ENCODE peak calls at places on chromosomes 4 and X, in nine cellular contexts. N, K, W, C, A, V, U, Z and E are unnamed samples.

GRCh38 chr4:156103306-156103705 is 149.6 kb upstream of the CTSO start:
- DNase-seq in C (no peak), A (no peak), K (peak), N (no peak), U (no peak), V (no peak), Z (no peak), W (no peak), E (no peak)

GRCh38 chr4:100826067-100826466 is 308.2 kb upstream of the EMCN start:
- DNase-seq in Z (no peak), U (no peak), V (no peak), N (no peak), A (no peak), W (no peak), K (no peak), C (peak), E (no peak)

GRCh38 chrX:20477836-20478532 is 211.3 kb upstream of the RPS6KA3 start:
- DNase-seq in C (no peak), W (no peak), N (no peak), K (no peak), A (no peak), U (no peak), Z (no peak), V (no peak), E (no peak)

GRCh38 chr4:180909279-180909678 is 1333.9 kb upstream of the TENM3 start:
- DNase-seq in K (peak), Z (no peak), W (no peak), A (no peak), V (peak), N (no peak), C (peak), U (no peak), E (no peak)

GRCh38 chrX:22314692-22315091 is 42.0 kb downstream of the CBLL2 start:
- DNase-seq in Z (no peak), C (peak), W (no peak), K (peak), A (no peak), V (no peak), N (no peak), U (peak), E (no peak)

GRCh38 chr4:86256086-86256485 is 103.8 kb downstream of the MAPK10 start:
- DNase-seq in W (no peak), N (no peak), K (no peak), V (no peak), C (no peak), Z (no peak), U (no peak), A (no peak), E (no peak)

GRCh38 chr4:176635372-176636261 is 157.1 kb downstream of the VEGFC start:
- DNase-seq in C (peak), Z (peak), U (peak), A (no peak), W (no peak), V (no peak), N (no peak), K (peak), E (peak)

GRCh38 chr4:164601653-164602052 is 152.3 kb upstream of the SMIM31 start:
- DNase-seq in U (no peak), K (no peak), W (no peak), A (no peak), N (no peak), Z (no peak), V (no peak), C (no peak), E (no peak)

GRCh38 chr4:152678841-152679240 is 956 bp downstream of the TMEM154 start:
- DNase-seq in U (peak), V (peak), A (no peak), Z (no peak), W (no peak), C (peak), K (no peak), N (no peak), E (no peak)

GRCh38 chr4:24984602-24985532 is 45.9 kb downstream of the LGI2 start:
- DNase-seq in U (no peak), W (no peak), A (no peak), V (no peak), Z (no peak), C (no peak), N (no peak), K (no peak), E (no peak)

GRCh38 chrX:38627683-38628082 is 66.3 kb downstream of the TSPAN7 start:
- DNase-seq in W (no peak), A (peak), V (peak), U (peak), N (no peak), Z (no peak), K (peak), C (peak), E (peak)

GRCh38 chr4:38894340-38894982 is 26.9 kb downstream of the FAM114A1 start:
- DNase-seq in N (no peak), U (no peak), A (no peak), W (no peak), K (peak), C (no peak), Z (no peak), V (peak), E (no peak)

GRCh38 chr4:26361287-26361686 is 40.5 kb downstream of the RBPJ start:
- DNase-seq in A (no peak), V (no peak), U (no peak), Z (no peak), W (no peak), K (no peak), C (no peak), N (no peak), E (no peak)

GRCh38 chr4:48602222-48602621 is 112.2 kb downstream of the ZAR1 start:
- DNase-seq in K (peak), N (no peak), Z (no peak), C (peak), V (no peak), U (peak), W (peak), A (no peak), E (peak)

GRCh38 chr4:151801547-151802516 is 41.0 kb upstream of the GATB start:
- DNase-seq in K (peak), V (peak), U (peak), Z (peak), N (no peak), A (peak), W (peak), C (peak), E (peak)

GRCh38 chrX:3807906-3808305 is 94.5 kb upstream of the PRKX start:
- DNase-seq in Z (no peak), C (no peak), W (no peak), N (no peak), K (no peak), V (no peak), U (no peak), A (no peak), E (no peak)

GRCh38 chrX:153883163-153883843 is 2.7 kb downstream of the L1CAM start:
- DNase-seq in Z (no peak), U (no peak), C (no peak), W (no peak), V (no peak), N (peak), K (no peak), A (no peak), E (no peak)

GRCh38 chr4:183532823-183533222 is 28.0 kb downstream of the ING2 start:
- DNase-seq in N (no peak), A (no peak), V (no peak), U (no peak), Z (no peak), K (peak), C (peak), W (peak), E (peak)

GRCh38 chr4:75142377-75142776 is 209.5 kb downstream of the PARM1 start:
- DNase-seq in V (no peak), C (no peak), K (no peak), N (no peak), U (no peak), W (no peak), Z (no peak), A (no peak), E (no peak)

DNA sequence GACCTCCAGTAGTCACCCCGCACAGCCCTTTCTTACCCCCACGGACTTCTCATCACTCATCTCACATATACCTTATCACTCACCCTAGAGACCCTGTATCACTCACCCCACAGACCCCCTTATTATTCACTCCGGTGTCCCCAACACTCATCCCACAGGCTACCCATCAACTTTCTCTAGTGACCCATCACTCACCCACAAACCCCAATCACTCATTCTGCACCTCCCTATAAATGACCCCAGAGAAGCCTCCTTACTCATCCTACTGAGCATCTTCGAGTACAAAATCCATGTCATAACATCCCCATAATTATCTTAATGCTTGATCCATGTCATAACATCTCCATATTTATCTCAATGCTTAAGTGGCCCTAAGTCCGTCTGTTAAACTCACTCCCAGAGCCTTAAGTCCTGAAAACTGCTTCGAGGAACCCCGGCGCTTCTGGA is 934 bp downstream of the ZNF41 start:
- DNase-seq in Z (no peak), U (no peak), C (no peak), V (no peak), N (no peak), W (no peak), A (no peak), K (no peak), E (no peak)
- TF ChIP-seq CTCF in Z (no peak), U (no peak), C (no peak), V (no peak), N (no peak), W (no peak), A (no peak), K (no peak), E (no peak)

DNA sequence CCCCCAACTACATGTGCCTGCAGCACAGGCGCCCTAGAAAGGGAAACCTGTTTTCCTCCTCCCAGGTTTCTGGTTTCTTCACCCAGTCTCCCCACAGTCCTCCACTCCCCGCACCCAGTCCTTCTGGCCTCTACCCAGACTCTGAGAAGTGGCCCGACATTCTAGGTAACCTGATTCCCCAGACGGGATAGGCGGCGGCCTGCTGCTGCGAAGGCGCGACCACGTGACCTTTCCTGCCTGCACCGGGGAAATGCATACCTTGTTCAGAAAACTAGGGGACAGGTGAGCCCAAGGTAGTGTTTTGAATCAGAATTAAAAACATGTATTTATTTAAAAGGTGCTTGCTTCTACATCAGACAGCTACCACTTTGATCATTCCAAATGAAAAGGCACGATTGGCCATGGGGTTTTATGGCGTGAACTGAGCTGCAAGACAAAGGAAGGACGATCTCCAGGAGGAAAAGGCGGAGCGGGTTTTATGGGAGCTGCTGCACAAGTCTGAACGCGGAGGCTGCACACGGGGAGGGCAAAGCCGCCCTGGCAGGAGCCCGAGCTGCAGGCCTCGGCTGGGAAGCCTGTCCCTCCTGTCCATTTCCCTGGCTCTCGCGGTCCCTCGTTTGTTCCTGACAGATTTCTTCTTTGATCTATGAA is 150.7 kb downstream of the SPRY1 start:
- DNase-seq in W (no peak), V (no peak), A (peak), K (no peak), N (no peak), U (peak), C (peak), Z (no peak), E (no peak)
- H3K4me3 ChIP-seq in W (no peak), V (no peak), A (no peak), K (no peak), N (no peak), U (no peak), C (peak), Z (no peak), E (no peak)

GRCh38 chrX:369563-370101 is 17.1 kb downstream of the PPP2R3B start:
- DNase-seq in K (no peak), V (no peak), Z (no peak), C (no peak), U (no peak), N (no peak), A (no peak), W (no peak), E (no peak)

GRCh38 chrX:368811-369562 is 17.7 kb downstream of the PPP2R3B start:
- DNase-seq in C (no peak), K (peak), N (no peak), W (no peak), A (no peak), Z (peak), V (peak), U (no peak), E (peak)

GRCh38 chrX:370244-370962 is 16.3 kb downstream of the PPP2R3B start:
- DNase-seq in W (no peak), K (no peak), N (peak), A (no peak), Z (no peak), C (no peak), V (peak), U (no peak), E (no peak)

GRCh38 chrX:367349-367748 is 19.4 kb downstream of the PPP2R3B start:
- DNase-seq in K (no peak), U (no peak), V (no peak), W (no peak), A (no peak), N (no peak), Z (no peak), C (no peak), E (no peak)

GRCh38 chrX:367866-368265 is 18.8 kb downstream of the PPP2R3B start:
- DNase-seq in N (no peak), K (no peak), A (no peak), Z (no peak), W (no peak), V (no peak), C (no peak), U (no peak), E (no peak)
- TF ChIP-seq CTCF in N (no peak), K (no peak), A (no peak), Z (no peak), W (no peak), V (no peak), C (no peak), U (no peak), E (no peak)

DNA sequence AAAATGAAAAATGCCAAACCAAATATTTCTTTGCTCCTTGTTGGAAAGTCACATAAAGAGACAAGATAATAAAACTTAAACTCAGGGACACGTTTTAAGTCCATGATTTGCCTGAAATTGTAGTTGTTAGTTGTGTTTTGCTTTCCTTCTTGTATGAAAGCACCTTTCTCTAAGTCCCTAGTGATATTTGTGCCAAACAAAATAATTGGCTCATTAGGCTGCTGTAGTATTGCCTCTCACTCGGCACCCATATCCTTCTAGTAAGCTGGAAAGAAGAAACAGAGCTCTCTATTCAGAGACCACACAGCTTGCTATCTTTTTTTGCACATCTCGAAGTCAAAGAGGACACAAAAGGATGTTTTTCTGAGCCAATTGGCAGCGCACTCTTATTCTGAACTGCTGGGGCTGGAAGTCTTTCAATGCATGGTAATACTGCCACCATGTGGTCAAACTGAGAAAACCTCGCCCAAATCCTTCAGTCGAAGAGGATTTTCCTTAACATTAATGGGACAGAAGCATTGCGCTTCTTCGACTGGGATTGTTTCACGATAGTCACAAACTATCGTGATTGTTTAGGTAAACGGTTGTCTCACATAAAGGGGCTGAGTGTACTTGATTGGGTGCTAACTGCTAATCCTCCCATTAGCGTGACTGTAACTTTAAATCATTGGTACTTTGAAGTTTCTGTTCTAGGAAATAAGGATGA is 571.9 kb upstream of the LCORL start:
- DNase-seq in V (peak), C (peak), K (peak), W (peak), A (peak), U (peak), N (no peak), Z (peak), E (peak)
- H3K4me3 ChIP-seq in V (no peak), C (no peak), K (peak), W (peak), A (no peak), U (no peak), N (no peak), Z (peak), E (peak)